ENCODE peak calls at places on chromosomes 5 and 9, in seven cellular contexts. Z is nucleus accumbens, D is esophagus squamous epithelium, K is neuronal stem cell, G is heart right ventricle, Q is left cardiac atrium, O is adipocyte. A is an unnamed sample.

GRCh38 chr5:66653380-66653779 is 57.2 kb downstream of the MAST4 start:
- DNase-seq in Z (no peak), D (no peak), K (no peak), G (no peak), Q (no peak), O (no peak), A (peak; percentile 31)

GRCh38 chr9:22215492-22215891 is 206.4 kb upstream of the CDKN2B start:
- DNase-seq in Z (no peak), D (no peak), K (no peak), G (no peak), Q (no peak), O (no peak), A (no peak)

GRCh38 chr5:177507596-177508216 is 1.9 kb downstream of the DOK3 start:
- DNase-seq in Z (no peak), D (no peak), K (no peak), G (no peak), Q (no peak), O (no peak), A (no peak)

GRCh38 chr5:40551706-40552557 is 127.8 kb upstream of the PTGER4 start:
- DNase-seq in Z (no peak), D (no peak), K (no peak), G (no peak), Q (no peak), O (peak; percentile 93), A (no peak)

GRCh38 chr5:62722360-62722759 is 143.7 kb downstream of the LRRC70 start:
- DNase-seq in Z (no peak), D (no peak), K (no peak), G (no peak), Q (no peak), O (no peak), A (no peak)

GRCh38 chr9:125297917-125298316 is 36.3 kb downstream of the GAPVD1 start:
- DNase-seq in Z (no peak), D (no peak), K (no peak), G (no peak), Q (no peak), O (no peak), A (no peak)

GRCh38 chr9:122370869-122371467 is at the start of gene PTGS1:
- DNase-seq in Z (no peak), D (no peak), K (no peak), G (peak; percentile 43), Q (peak; percentile 71), O (peak; percentile 77), A (no peak)

GRCh38 chr5:57499262-57500050 is 16.8 kb upstream of the ACTBL2 start:
- DNase-seq in Z (no peak), D (no peak), K (peak; percentile 56), G (peak; percentile 31), Q (no peak), O (peak; percentile 86), A (no peak)

GRCh38 chr5:109611505-109611904 is 78.2 kb upstream of the MAN2A1 start:
- DNase-seq in Z (no peak), D (no peak), K (no peak), G (no peak), Q (no peak), O (no peak), A (no peak)

GRCh38 chr9:94867842-94868312 is 141.4 kb downstream of the AOPEP start:
- DNase-seq in Z (no peak), D (no peak), K (no peak), G (no peak), Q (no peak), O (peak; percentile 93), A (no peak)

GRCh38 chr5:88708682-88709398 is 174.1 kb downstream of the MEF2C start:
- DNase-seq in Z (no peak), D (no peak), K (no peak), G (no peak), Q (no peak), O (no peak), A (no peak)

GRCh38 chr5:118647587-118647986 is 340.8 kb downstream of the DTWD2 start:
- DNase-seq in Z (no peak), D (no peak), K (no peak), G (no peak), Q (no peak), O (no peak), A (no peak)

GRCh38 chr5:178216088-178216534 is 11.8 kb downstream of the HNRNPAB start:
- DNase-seq in Z (no peak), D (no peak), K (no peak), G (no peak), Q (no peak), O (no peak), A (no peak)

GRCh38 chr5:32201140-32201539 is 27.0 kb upstream of the GOLPH3 start:
- DNase-seq in Z (no peak), D (no peak), K (no peak), G (no peak), Q (no peak), O (peak; percentile 58), A (no peak)

GRCh38 chr9:31683126-31683525 is 701.3 kb upstream of the ACO1 start:
- DNase-seq in Z (no peak), D (no peak), K (no peak), G (no peak), Q (no peak), O (peak; percentile 49), A (no peak)

GRCh38 chr9:34675048-34675714 is 12.7 kb upstream of the CCL27 start:
- DNase-seq in Z (no peak), D (no peak), K (peak; percentile 71), G (peak; percentile 54), Q (peak; percentile 74), O (peak; percentile 68), A (no peak)

A was measured in GOT3.